ENCODE peak calls at places on chromosomes 4 and X, in five cellular contexts. J is activated CD8-positive, alpha-beta T cell treated with anti-CD3 and anti-CD28 coated beads for 36 hours; C is occipital lobe; O is iris pigment epithelial cell; E is kidney glomerular epithelial cell. R is an unnamed sample.

GRCh38 chrX:9829308-9830267 is 43.4 kb downstream of the SHROOM2 start:
- DNase-seq in J (peak; percentile 57), C (no peak), O (peak; percentile 85), E (peak; percentile 78), R (peak; percentile 79)

GRCh38 chrX:54640721-54641120 is 110.7 kb downstream of the GNL3L start:
- DNase-seq in J (no peak), C (no peak), O (peak; percentile 49), E (no peak), R (no peak)

GRCh38 chrX:38514014-38514854 is 47.1 kb upstream of the TSPAN7 start:
- DNase-seq in J (no peak), C (peak; percentile 3), O (no peak), E (no peak), R (no peak)

GRCh38 chrX:151279161-151279560 is 102.8 kb downstream of the GPR50 start:
- DNase-seq in J (no peak), C (no peak), O (no peak), E (no peak), R (no peak)

GRCh38 chrX:125395626-125396025 is 76.0 kb downstream of the TEX13C start:
- DNase-seq in J (no peak), C (no peak), O (no peak), E (no peak), R (no peak)

GRCh38 chr4:82865592-82865991 is 25.4 kb downstream of the SEC31A start:
- DNase-seq in J (peak; percentile 17), C (no peak), O (peak; percentile 97), E (peak; percentile 88), R (peak; percentile 38)

GRCh38 chr4:156766846-156767245 is 204.8 kb downstream of the PDGFC start:
- DNase-seq in J (no peak), C (no peak), O (peak; percentile 41), E (peak; percentile 70), R (no peak)

GRCh38 chrX:21963736-21964135 is 23.2 kb downstream of the SMS start:
- DNase-seq in J (no peak), C (no peak), O (peak; percentile 50), E (no peak), R (no peak)

GRCh38 chr4:158934996-158935669 is 166.3 kb downstream of the FNIP2 start:
- DNase-seq in J (no peak), C (no peak), O (no peak), E (no peak), R (no peak)

GRCh38 chr4:110869862-110870577 is 247.1 kb upstream of the PITX2 start:
- DNase-seq in J (no peak), C (no peak), O (peak; percentile 53), E (no peak), R (no peak)

GRCh38 chrX:39827959-39828358 is 269.8 kb downstream of the BCOR start:
- DNase-seq in J (no peak), C (no peak), O (no peak), E (no peak), R (no peak)

GRCh38 chrX:71118985-71119535 is 664 bp downstream of the MED12 start:
- DNase-seq in J (no peak), C (no peak), O (no peak), E (no peak), R (no peak)

GRCh38 chrX:14064632-14065432 is 35.1 kb upstream of the GEMIN8 start:
- DNase-seq in J (no peak), C (no peak), O (peak; percentile 23), E (no peak), R (peak; percentile 71)

GRCh38 chr4:114563536-114564315 is 34.9 kb upstream of the UGT8 start:
- DNase-seq in J (no peak), C (no peak), O (peak; percentile 43), E (peak; percentile 92), R (peak; percentile 61)

GRCh38 chr4:173057906-173058305 is 110.7 kb upstream of the GALNT7 start:
- DNase-seq in J (no peak), C (no peak), O (no peak), E (peak; percentile 21), R (peak; percentile 4)

GRCh38 chr4:99087887-99088484 is 602 bp downstream of the ADH5 start:
- DNase-seq in J (peak; percentile 45), C (peak; percentile 37), O (peak; percentile 86), E (peak; percentile 39), R (peak; percentile 11)

GRCh38 chr4:2426069-2426397 is 7.3 kb downstream of the CFAP99 start:
- DNase-seq in J (no peak), C (no peak), O (no peak), E (no peak), R (no peak)

GRCh38 chr4:133161570-133161969 is 12.5 kb downstream of the PCDH10 start:
- DNase-seq in J (no peak), C (no peak), O (no peak), E (no peak), R (no peak)

GRCh38 chr4:123443401-123444297 is 47.1 kb downstream of the SPRY1 start:
- DNase-seq in J (peak; percentile 78), C (no peak), O (peak; percentile 24), E (no peak), R (no peak)

GRCh38 chr4:78659264-78659663 is 107.7 kb downstream of the ANXA3 start:
- DNase-seq in J (no peak), C (no peak), O (no peak), E (no peak), R (no peak)

GRCh38 chr4:140637836-140638235 is 69.1 kb upstream of the UCP1 start:
- DNase-seq in J (peak; percentile 60), C (no peak), O (peak; percentile 15), E (no peak), R (peak; percentile 5)

GRCh38 chrX:18885317-18886004 is 98.5 kb downstream of the PHKA2 start:
- DNase-seq in J (no peak), C (no peak), O (peak; percentile 9), E (no peak), R (no peak)

GRCh38 chr4:139973015-139973414 is 181.0 kb downstream of the MAML3 start:
- DNase-seq in J (no peak), C (no peak), O (peak; percentile 55), E (peak; percentile 89), R (no peak)

GRCh38 chrX:73214366-73215094 is at the start of gene NAP1L2:
- DNase-seq in J (peak; percentile 59), C (peak; percentile 45), O (peak; percentile 38), E (peak; percentile 51), R (peak; percentile 70)

GRCh38 chrX:15299945-15300851 is 15.2 kb downstream of the ASB11 start:
- DNase-seq in J (no peak), C (no peak), O (peak; percentile 18), E (peak; percentile 12), R (peak; percentile 2)

GRCh38 chr4:182062936-182063335 is 180.3 kb upstream of the TENM3 start:
- DNase-seq in J (no peak), C (no peak), O (peak; percentile 89), E (peak; percentile 72), R (peak; percentile 21)

R was measured in Daoy.